ENCODE peak calls at places on chromosomes 12 and 14, in ten cellular contexts. R is left ventricle myocardium inferior, L is heart left ventricle, B is Calu3, E is tibial artery, Y is mesothelial cell of epicardium, M is kidney, H is adrenal gland, U is LNCaP clone FGC, I is cardiac muscle cell. K is an unnamed sample.

GRCh38 chr12:122874081-122874480 is 21.8 kb downstream of the VPS37B start:
- DNase-seq in E (no peak), I (no peak), B (no peak), L (no peak), M (peak; percentile 43), H (peak; percentile 14), R (no peak), U (no peak), Y (no peak), K (no peak)

GRCh38 chr12:74988156-74988555 is 221.5 kb downstream of the KCNC2 start:
- DNase-seq in R (no peak), E (no peak), Y (no peak), M (no peak), L (no peak), I (no peak), B (no peak), U (no peak), H (no peak), K (no peak)

GRCh38 chr12:113822986-113823385 is 143.1 kb downstream of the RBM19 start:
- DNase-seq in M (no peak), U (no peak), L (no peak), E (no peak), R (no peak), Y (no peak), H (no peak), I (no peak), B (no peak), K (no peak)

GRCh38 chr12:60197589-60197988 is 601.8 kb downstream of the SLC16A7 start:
- DNase-seq in H (no peak), I (peak; percentile 46), U (no peak), B (no peak), R (no peak), Y (no peak), L (no peak), M (no peak), E (no peak), K (no peak)

GRCh38 chr12:13702401-13702800 is 279.0 kb downstream of the GRIN2B start:
- DNase-seq in H (no peak), M (no peak), U (no peak), Y (no peak), E (no peak), R (no peak), L (no peak), I (no peak), B (no peak), K (no peak)

GRCh38 chr12:22974865-22975264 is 349.9 kb downstream of the ETNK1 start:
- DNase-seq in R (no peak), Y (no peak), U (no peak), H (no peak), L (no peak), B (no peak), I (peak; percentile 85), E (no peak), M (no peak), K (no peak)

GRCh38 chr12:111418594-111418880 is 12.8 kb downstream of the SH2B3 start:
- DNase-seq in U (no peak), H (no peak), Y (no peak), B (no peak), E (no peak), I (no peak), L (no peak), M (peak; percentile 73), R (no peak), K (no peak)

GRCh38 chr12:124764451-124764850 is 99.2 kb downstream of the SCARB1 start:
- DNase-seq in I (peak; percentile 93), L (no peak), M (no peak), B (peak; percentile 52), Y (no peak), R (peak; percentile 61), U (peak; percentile 6), H (no peak), E (peak; percentile 73), K (no peak)

GRCh38 chr12:114674201-114675047 is 9.6 kb downstream of the TBX3 start:
- DNase-seq in I (no peak), U (no peak), M (no peak), B (no peak), H (peak; percentile 64), R (no peak), E (no peak), L (no peak), Y (peak; percentile 45), K (no peak)

GRCh38 chr14:53109028-53109687 is 44.0 kb downstream of the DDHD1 start:
- DNase-seq in B (no peak), Y (no peak), L (no peak), U (no peak), I (no peak), E (no peak), M (no peak), H (no peak), R (no peak), K (no peak)

GRCh38 chr12:44053550-44054243 is 217.8 kb downstream of the TMEM117 start:
- DNase-seq in Y (no peak), E (no peak), R (no peak), I (peak; percentile 91), U (no peak), H (no peak), L (no peak), B (no peak), M (no peak), K (no peak)

GRCh38 chr12:32455607-32456063 is 56.3 kb downstream of the FGD4 start:
- DNase-seq in Y (no peak), L (no peak), E (no peak), M (no peak), H (no peak), U (peak; percentile 59), R (no peak), I (peak; percentile 86), B (peak; percentile 46), K (no peak)

GRCh38 chr14:53890611-53891091 is 66.0 kb downstream of the BMP4 start:
- DNase-seq in U (peak; percentile 1), E (no peak), Y (no peak), L (peak; percentile 38), B (no peak), I (no peak), H (no peak), M (no peak), R (no peak), K (no peak)

GRCh38 chr14:39015360-39015961 is 87.6 kb downstream of the SEC23A start:
- DNase-seq in M (no peak), B (peak; percentile 24), I (peak; percentile 74), E (no peak), H (peak; percentile 30), Y (no peak), R (no peak), L (no peak), U (no peak), K (no peak)

GRCh38 chr12:58927112-58927511 is 6.8 kb upstream of the LRIG3 start:
- DNase-seq in U (no peak), Y (no peak), R (no peak), L (no peak), M (no peak), E (no peak), B (no peak), I (no peak), H (no peak), K (no peak)

GRCh38 chr12:110001596-110001995 is 2.4 kb downstream of the ANKRD13A start:
- DNase-seq in Y (no peak), M (no peak), H (no peak), R (no peak), E (no peak), L (no peak), B (no peak), I (no peak), U (no peak), K (no peak)

GRCh38 chr12:120761581-120761980 is 36.0 kb downstream of the ACADS start:
- DNase-seq in R (no peak), E (no peak), U (no peak), M (no peak), H (no peak), I (peak; percentile 84), B (no peak), Y (peak; percentile 63), L (no peak), K (no peak)

GRCh38 chr12:20368653-20369163 is 371 bp downstream of the PDE3A start:
- DNase-seq in Y (peak; percentile 59), L (peak; percentile 32), E (peak; percentile 23), U (no peak), B (peak; percentile 28), R (peak; percentile 27), I (peak; percentile 68), M (peak; percentile 74), H (peak; percentile 12), K (no peak)

GRCh38 chr14:92600318-92601053 is 86.9 kb downstream of the RIN3 start:
- DNase-seq in B (no peak), I (peak; percentile 80), R (no peak), H (no peak), M (no peak), U (no peak), Y (no peak), E (no peak), L (no peak), K (no peak)

GRCh38 chr14:33186656-33187055 is 248.0 kb downstream of the NPAS3 start:
- DNase-seq in I (no peak), Y (no peak), U (no peak), E (no peak), M (no peak), B (no peak), L (no peak), R (no peak), H (no peak), K (no peak)
- TF ChIP-seq CTCF in I (no peak), Y (no peak), U (no peak), E (no peak), M (no peak), B (no peak), L (no peak), R (no peak), H (no peak), K (no peak)

GRCh38 chr14:50688875-50689274 is 20.8 kb upstream of the SAV1 start:
- DNase-seq in I (no peak), U (no peak), B (no peak), R (no peak), H (no peak), Y (no peak), M (no peak), L (no peak), E (no peak), K (no peak)
- TF ChIP-seq CTCF in I (no peak), U (peak; percentile 11), B (no peak), R (peak; percentile 31), H (no peak), Y (no peak), M (no peak), L (peak; percentile 28), E (no peak), K (no peak)

GRCh38 chr12:6262211-6262610 is 48.3 kb upstream of the PLEKHG6 start:
- DNase-seq in R (no peak), E (no peak), Y (no peak), H (no peak), I (no peak), L (no peak), U (no peak), B (no peak), M (peak; percentile 35), K (peak; percentile 44)
- TF ChIP-seq CTCF in R (no peak), E (no peak), Y (no peak), H (no peak), I (no peak), L (no peak), U (no peak), B (no peak), M (no peak), K (no peak)

GRCh38 chr12:98725481-98726247 is 80.6 kb downstream of the APAF1 start:
- DNase-seq in I (peak; percentile 71), U (no peak), M (no peak), H (peak; percentile 48), B (peak; percentile 63), L (no peak), E (no peak), Y (peak; percentile 59), R (no peak), K (no peak)
- TF ChIP-seq CTCF in I (peak; percentile 64), U (peak; percentile 64), M (peak; percentile 22), H (peak; percentile 47), B (no peak), L (peak; percentile 38), E (no peak), Y (peak; percentile 22), R (peak; percentile 42), K (peak; percentile 80)